ENCODE peak calls at places on chromosomes 6 and 20, in six cellular contexts. E, S, A, T, Z and H are unnamed samples. For H3K4me1, the result is how much of the 10 kb centered on the place peaks cover.

GRCh38 chr20:63087236-63087871 is 80.6 kb upstream of the BHLHE23 start:
- DNase-seq in Z (peak), T (no peak), S (no peak), E (peak), A (no peak), H (no peak)

GRCh38 chr6:117477988-117478852 is 4.3 kb upstream of the DCBLD1 start:
- DNase-seq in S (peak), Z (no peak), E (no peak), T (no peak), A (no peak), H (peak)

GRCh38 chr6:12331951-12332749 is 42.0 kb downstream of the EDN1 start:
- DNase-seq in Z (no peak), S (peak), A (no peak), T (no peak), E (no peak), H (no peak)

GRCh38 chr6:49849121-49849907 is 17.0 kb downstream of the CRISP1 start:
- DNase-seq in S (peak), A (no peak), T (no peak), E (no peak), Z (no peak), H (no peak)

GRCh38 chr20:4869290-4870193 is 131.8 kb downstream of the SLC23A2 start:
- DNase-seq in S (no peak), A (no peak), Z (no peak), T (no peak), E (no peak), H (no peak)

GRCh38 chr6:134805163-134805562 is 144.7 kb downstream of the ALDH8A1 start:
- DNase-seq in A (no peak), E (no peak), Z (no peak), T (no peak), S (no peak), H (no peak)

GRCh38 chr20:4130404-4131189 is 115.2 kb upstream of the RNF24 start:
- DNase-seq in Z (no peak), E (no peak), A (no peak), T (peak), S (no peak), H (no peak)

GRCh38 chr6:170221753-170222400 is 69.0 kb downstream of the DLL1 start:
- DNase-seq in E (peak), A (no peak), S (no peak), T (no peak), Z (no peak), H (no peak)

GRCh38 chr20:24337074-24337473 is 132.4 kb upstream of the SYNDIG1 start:
- DNase-seq in Z (no peak), E (no peak), T (peak), S (no peak), A (no peak), H (no peak)

GRCh38 chr6:31664790-31665500 is at the start of gene GPANK1:
- DNase-seq in Z (peak), A (peak), S (peak), E (peak), T (peak), H (peak)

GRCh38 chr6:19024737-19025136 is 637.6 kb downstream of the RNF144B start:
- DNase-seq in Z (no peak), T (no peak), E (no peak), A (no peak), S (peak), H (peak)

GRCh38 chr6:82954937-82955577 is 110.6 kb downstream of the UBE3D start:
- DNase-seq in E (no peak), A (no peak), Z (no peak), T (no peak), S (no peak), H (no peak)

GRCh38 chr6:74249658-74250057 is 553.7 kb downstream of the CD109 start:
- DNase-seq in A (no peak), Z (no peak), S (no peak), T (no peak), E (no peak), H (peak)

GRCh38 chr6:163554663-163555062 is 140.1 kb downstream of the QKI start:
- DNase-seq in Z (peak), A (no peak), S (peak), E (no peak), T (peak), H (peak)

GRCh38 chr6:20319520-20320357 is 81.9 kb upstream of the E2F3 start:
- DNase-seq in E (peak), A (no peak), S (no peak), T (no peak), Z (peak), H (no peak)

GRCh38 chr6:112298021-112298745 is 43.8 kb upstream of the LAMA4 start:
- DNase-seq in A (no peak), Z (no peak), E (no peak), S (no peak), T (no peak), H (peak)

GRCh38 chr6:51753635-51754034 is 333.8 kb downstream of the PKHD1 start:
- DNase-seq in A (no peak), Z (peak), T (no peak), E (peak), S (peak), H (peak)

GRCh38 chr20:38133680-38134426 is 31.2 kb downstream of the TGM2 start:
- DNase-seq in A (no peak), E (no peak), Z (no peak), S (no peak), T (no peak), H (no peak)
- H3K4me1 ChIP-seq in A (under half), E (under half), Z (half or more), S (half or more), T (under half), H (under half)

GRCh38 chr6:158835616-158836221 is 16.6 kb upstream of the EZR start:
- DNase-seq in A (no peak), Z (peak), T (peak), E (peak), S (peak), H (no peak)

GRCh38 chr6:158836625-158837311 is 17.6 kb upstream of the EZR start:
- DNase-seq in T (no peak), E (no peak), S (no peak), Z (no peak), A (no peak), H (no peak)

GRCh38 chr6:158831571-158831970 is 12.4 kb upstream of the EZR start:
- DNase-seq in Z (no peak), A (no peak), T (no peak), E (no peak), S (no peak), H (no peak)

GRCh38 chr6:158837684-158838625 is 18.8 kb upstream of the EZR start:
- DNase-seq in E (no peak), Z (no peak), T (no peak), A (no peak), S (no peak), H (peak)

DNA sequence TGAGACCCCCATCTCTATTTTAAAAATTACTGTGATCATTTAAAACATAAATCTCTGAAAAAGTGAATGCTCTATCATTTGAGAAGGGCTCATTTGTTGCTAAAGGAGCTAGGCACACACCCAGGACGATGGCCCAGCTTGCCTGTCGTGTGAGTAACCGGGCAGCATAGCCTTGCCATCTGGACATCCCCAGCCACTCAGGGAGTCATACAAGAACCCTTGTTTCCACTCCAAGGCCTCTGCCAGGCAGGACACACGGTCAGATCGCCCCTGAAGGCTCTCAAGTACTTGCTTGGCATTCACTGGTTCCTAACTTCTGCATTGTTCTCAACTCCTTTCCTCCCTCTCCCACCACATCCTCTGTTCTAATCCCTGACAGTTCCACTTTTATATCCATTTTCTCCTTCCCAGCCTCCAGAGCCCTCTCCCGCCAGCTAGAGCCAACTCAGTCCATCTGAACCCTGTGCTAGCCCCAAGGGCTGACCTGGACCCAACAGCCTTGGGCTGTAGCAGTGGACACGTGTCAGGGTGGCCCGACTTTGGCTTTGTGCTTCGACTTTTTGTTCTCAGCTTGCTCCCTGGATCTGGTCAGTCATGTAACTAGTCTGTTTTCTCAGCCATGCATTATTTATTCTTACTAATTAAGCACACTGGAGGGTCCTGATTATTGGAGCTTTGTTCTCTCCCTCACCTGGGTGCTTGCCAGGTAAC is 15.7 kb upstream of the EZR start:
- DNase-seq in S (no peak), E (no peak), Z (no peak), T (no peak), A (no peak), H (no peak)
- H3K27ac ChIP-seq in S (no peak), E (peak), Z (peak), T (peak), A (no peak), H (no peak)

GRCh38 chr6:153947817-153948447 is 91.1 kb upstream of the OPRM1 start:
- DNase-seq in T (no peak), A (no peak), E (no peak), Z (no peak), S (peak), H (peak)

GRCh38 chr6:153941768-153942167 is 97.3 kb upstream of the OPRM1 start:
- DNase-seq in E (no peak), S (peak), T (no peak), Z (no peak), A (no peak), H (no peak)

GRCh38 chr6:153942361-153942760 is 96.7 kb upstream of the OPRM1 start:
- DNase-seq in A (no peak), S (no peak), Z (no peak), T (no peak), E (no peak), H (no peak)

GRCh38 chr6:153938876-153939275 is 100.2 kb upstream of the OPRM1 start:
- DNase-seq in T (no peak), Z (no peak), A (no peak), E (no peak), S (no peak), H (no peak)

DNA sequence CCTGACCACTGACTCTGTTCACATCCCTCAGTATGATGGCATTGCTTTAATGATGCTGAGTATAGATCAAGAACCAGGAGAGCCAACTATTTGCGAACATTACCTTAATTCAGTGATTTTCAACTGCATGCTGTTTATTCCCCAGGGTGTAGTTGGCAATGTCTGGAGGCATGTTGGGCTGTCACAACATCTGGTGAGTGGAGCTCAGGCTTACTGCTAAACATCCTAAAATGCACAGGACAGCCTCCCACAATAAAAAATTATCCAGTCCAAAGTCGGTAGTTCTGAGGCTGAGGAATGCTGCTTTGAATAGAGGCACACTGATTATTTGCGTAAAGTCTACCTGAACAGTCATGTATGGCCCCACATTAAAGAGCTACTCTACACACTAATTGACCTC is 94.8 kb upstream of the OPRM1 start:
- DNase-seq in A (no peak), E (no peak), Z (no peak), S (no peak), T (no peak), H (no peak)
- H3K4me3 ChIP-seq in A (no peak), E (no peak), Z (no peak), S (no peak), T (no peak), H (no peak)

GRCh38 chr6:167858842-167859520 is 32.3 kb downstream of the AFDN start:
- DNase-seq in E (no peak), Z (no peak), A (no peak), S (no peak), T (no peak), H (no peak)
- H3K4me1 ChIP-seq in E (under half), Z (half or more), A (half or more), S (half or more), T (half or more), H (under half)

GRCh38 chr6:5172057-5172683 is 87.0 kb downstream of the PPP1R3G start:
- DNase-seq in Z (no peak), A (no peak), E (no peak), S (no peak), T (no peak), H (peak)

GRCh38 chr6:5173862-5174643 is 86.7 kb downstream of the LYRM4 start:
- DNase-seq in S (no peak), E (no peak), Z (no peak), T (no peak), A (no peak), H (peak)

GRCh38 chr6:5175195-5175594 is 85.6 kb downstream of the LYRM4 start:
- DNase-seq in E (no peak), T (no peak), A (no peak), Z (no peak), S (no peak), H (no peak)

GRCh38 chr6:5175635-5176034 is 85.1 kb downstream of the LYRM4 start:
- DNase-seq in E (no peak), S (no peak), A (no peak), T (no peak), Z (no peak), H (no peak)

GRCh38 chr6:5174756-5175155 is 86.0 kb downstream of the LYRM4 start:
- DNase-seq in S (no peak), Z (no peak), T (no peak), E (no peak), A (no peak), H (no peak)
- H3K27ac ChIP-seq in S (no peak), Z (no peak), T (no peak), E (no peak), A (no peak), H (no peak)